ENCODE peak calls at places on chromosomes 4 and X, in eight cellular contexts. W is tibial nerve; Q is activated CD4-positive, alpha-beta T cell treated with anti-CD3 and anti-CD28 coated beads for 48 hours; G is glomerular endothelial cell; V is mesothelial cell of epicardium; R is HFFc6; O is kidney tubule cell; U is omental fat pad. P is an unnamed sample.

GRCh38 chrX:120823554-120823953 is 52.1 kb downstream of the CT47B1 start:
- DNase-seq in U (no peak), R (no peak), O (no peak), Q (no peak), W (no peak), G (no peak), V (no peak), P (no peak)

GRCh38 chrX:112164420-112164819 is 81.8 kb upstream of the TRPC5 start:
- DNase-seq in U (no peak), G (no peak), R (no peak), O (no peak), W (no peak), Q (no peak), V (no peak), P (no peak)

GRCh38 chrX:153905481-153906095 is 1.1 kb downstream of the AVPR2 start:
- DNase-seq in Q (no peak), O (no peak), U (no peak), G (no peak), W (no peak), R (no peak), V (no peak), P (no peak)

GRCh38 chr4:41661447-41662076 is 87.0 kb downstream of the PHOX2B start:
- DNase-seq in R (peak), W (peak), G (peak), O (peak), U (peak), Q (peak), V (peak), P (peak)

GRCh38 chr4:110059556-110060191 is 138.7 kb downstream of the ELOVL6 start:
- DNase-seq in V (no peak), W (no peak), G (no peak), O (no peak), U (no peak), R (no peak), Q (no peak), P (peak)

GRCh38 chr4:101774807-101775206 is 15.7 kb upstream of the BANK1 start:
- DNase-seq in R (peak), Q (no peak), U (no peak), O (no peak), G (no peak), W (no peak), V (no peak), P (no peak)

GRCh38 chrX:44216171-44216570 is 127.3 kb downstream of the EFHC2 start:
- DNase-seq in V (no peak), O (no peak), W (no peak), R (no peak), Q (no peak), U (no peak), G (no peak), P (no peak)

GRCh38 chr4:81214518-81215218 is 354 bp downstream of the PRKG2 start:
- DNase-seq in V (peak), U (no peak), Q (peak), R (no peak), O (peak), G (no peak), W (no peak), P (no peak)

GRCh38 chrX:46577116-46578005 is 3.8 kb downstream of the CHST7 start:
- DNase-seq in U (no peak), O (peak), R (peak), G (no peak), V (no peak), W (no peak), Q (peak), P (no peak)

GRCh38 chr4:65241257-65241997 is 428.9 kb downstream of the EPHA5 start:
- DNase-seq in W (no peak), R (no peak), Q (no peak), G (no peak), U (no peak), O (no peak), V (no peak), P (no peak)

GRCh38 chrX:153075366-153075765 is 3.1 kb downstream of the PNMA6A start:
- DNase-seq in G (no peak), U (no peak), R (no peak), V (no peak), W (no peak), Q (no peak), O (no peak), P (no peak)

GRCh38 chrX:154481195-154481594 is 2.1 kb upstream of the LAGE3 start:
- DNase-seq in V (no peak), U (no peak), Q (no peak), O (no peak), W (no peak), R (no peak), G (no peak), P (no peak)

GRCh38 chr4:87216469-87216868 is 3.9 kb downstream of the KLHL8 start:
- DNase-seq in U (no peak), R (no peak), V (no peak), Q (no peak), W (no peak), G (no peak), O (no peak), P (no peak)

P was measured in dermis microvascular lymphatic vessel endothelial cell.